ENCODE peak calls at places on chromosomes 12 and 14, in eight cellular contexts. H is pancreas, T is AG09309, D is astrocyte, E is tibial artery, L is OCI-LY7, M is upper lobe of right lung, Z is MCF 10A. F is an unnamed sample.

GRCh38 chr14:102088012-102088792 is 1.4 kb upstream of the HSP90AA1 start:
- DNase-seq in H (peak; percentile 33), T (no peak), D (no peak), E (peak; percentile 54), L (peak; percentile 65), M (peak; percentile 86), Z (no peak), F (peak; percentile 56)

GRCh38 chr14:72568296-72568992 is 325.5 kb downstream of the DPF3 start:
- DNase-seq in H (peak; percentile 20), T (no peak), D (no peak), E (no peak), L (no peak), M (no peak), Z (no peak), F (no peak)

GRCh38 chr12:6613776-6614512 is 6.8 kb upstream of the CHD4 start:
- DNase-seq in H (peak; percentile 91), T (peak; percentile 94), D (peak; percentile 94), E (peak; percentile 95), L (peak; percentile 42), M (peak; percentile 93), Z (peak; percentile 86), F (peak; percentile 70)

GRCh38 chr12:3496964-3497363 is 6.0 kb downstream of the PRMT8 start:
- DNase-seq in H (peak; percentile 70), T (no peak), D (no peak), E (no peak), L (peak; percentile 4), M (no peak), Z (peak; percentile 29), F (no peak)

GRCh38 chr12:82486524-82487235 is 128.4 kb downstream of the METTL25 start:
- DNase-seq in H (no peak), T (no peak), D (peak; percentile 47), E (no peak), L (no peak), M (no peak), Z (peak; percentile 50), F (no peak)

GRCh38 chr12:59166457-59166856 is 246.2 kb upstream of the LRIG3 start:
- DNase-seq in H (no peak), T (no peak), D (no peak), E (no peak), L (no peak), M (no peak), Z (no peak), F (no peak)

GRCh38 chr12:78871566-78871965 is 7.0 kb downstream of the SYT1 start:
- DNase-seq in H (no peak), T (no peak), D (no peak), E (no peak), L (no peak), M (no peak), Z (no peak), F (no peak)

GRCh38 chr14:71588028-71588427 is 344.2 kb upstream of the RGS6 start:
- DNase-seq in H (no peak), T (peak; percentile 41), D (peak; percentile 92), E (no peak), L (no peak), M (no peak), Z (no peak), F (no peak)

GRCh38 chr12:58966939-58967338 is 46.6 kb upstream of the LRIG3 start:
- DNase-seq in H (no peak), T (no peak), D (peak; percentile 10), E (no peak), L (no peak), M (no peak), Z (peak; percentile 5), F (no peak)

GRCh38 chr14:90674716-90675115 is 141.5 kb downstream of the TTC7B start:
- DNase-seq in H (no peak), T (no peak), D (no peak), E (no peak), L (no peak), M (no peak), Z (no peak), F (no peak)

GRCh38 chr14:96881713-96882112 is 84.5 kb downstream of the VRK1 start:
- DNase-seq in H (no peak), T (no peak), D (no peak), E (no peak), L (no peak), M (no peak), Z (no peak), F (no peak)

GRCh38 chr12:54958048-54958658 is 26.4 kb downstream of the TESPA1 start:
- DNase-seq in H (peak; percentile 24), T (peak; percentile 42), D (peak; percentile 38), E (no peak), L (peak; percentile 67), M (no peak), Z (peak; percentile 71), F (peak; percentile 40)

GRCh38 chr12:108315486-108316105 is 23.5 kb downstream of the CMKLR1 start:
- DNase-seq in H (no peak), T (no peak), D (no peak), E (no peak), L (no peak), M (peak; percentile 22), Z (no peak), F (no peak)

DNA sequence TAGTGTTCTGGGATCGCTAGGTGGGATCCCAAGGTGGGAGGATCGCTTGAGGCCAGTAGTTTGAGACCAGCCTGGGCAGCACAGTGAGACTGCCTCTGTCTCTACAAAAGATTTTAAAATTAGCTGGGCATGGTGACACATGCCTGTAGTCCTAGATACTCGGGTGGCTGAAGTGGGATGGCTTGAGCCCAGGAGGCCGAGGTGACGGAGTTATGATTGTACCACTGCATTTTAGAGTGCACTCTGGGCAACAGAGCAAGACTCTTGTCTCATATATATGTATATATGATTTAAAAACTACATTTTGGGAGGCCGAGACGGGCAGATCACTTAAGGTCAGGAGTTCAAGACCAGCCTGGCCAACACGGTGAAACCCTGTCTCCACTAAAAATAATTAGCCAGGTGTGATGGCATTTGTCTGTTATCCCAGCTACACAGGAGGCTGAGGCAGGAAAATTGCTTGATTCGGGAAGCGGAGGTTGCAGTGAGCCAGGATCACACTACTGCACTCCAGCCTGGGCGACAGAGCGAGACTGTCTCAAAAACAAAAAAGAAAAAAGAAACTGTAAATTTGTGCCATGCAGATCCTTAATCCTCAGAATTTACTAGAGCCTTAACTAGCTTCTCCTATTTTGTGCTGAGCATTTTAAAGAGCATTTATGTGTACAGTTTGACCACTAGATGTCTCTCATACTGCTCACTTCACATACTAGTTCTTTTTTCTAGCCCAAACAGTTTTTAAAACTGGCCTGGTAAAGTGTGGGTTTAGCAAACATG is 114.8 kb downstream of the MON2 start:
- DNase-seq in H (no peak), T (no peak), D (peak; percentile 51), E (no peak), L (peak; percentile 52), M (no peak), Z (peak; percentile 53), F (peak; percentile 48)
- TF ChIP-seq CTCF in H (peak; percentile 53), T (peak; percentile 60), D (peak; percentile 76), E (peak; percentile 77), L (peak; percentile 84), M (peak; percentile 65), Z (peak; percentile 49), F (peak; percentile 55)

DNA sequence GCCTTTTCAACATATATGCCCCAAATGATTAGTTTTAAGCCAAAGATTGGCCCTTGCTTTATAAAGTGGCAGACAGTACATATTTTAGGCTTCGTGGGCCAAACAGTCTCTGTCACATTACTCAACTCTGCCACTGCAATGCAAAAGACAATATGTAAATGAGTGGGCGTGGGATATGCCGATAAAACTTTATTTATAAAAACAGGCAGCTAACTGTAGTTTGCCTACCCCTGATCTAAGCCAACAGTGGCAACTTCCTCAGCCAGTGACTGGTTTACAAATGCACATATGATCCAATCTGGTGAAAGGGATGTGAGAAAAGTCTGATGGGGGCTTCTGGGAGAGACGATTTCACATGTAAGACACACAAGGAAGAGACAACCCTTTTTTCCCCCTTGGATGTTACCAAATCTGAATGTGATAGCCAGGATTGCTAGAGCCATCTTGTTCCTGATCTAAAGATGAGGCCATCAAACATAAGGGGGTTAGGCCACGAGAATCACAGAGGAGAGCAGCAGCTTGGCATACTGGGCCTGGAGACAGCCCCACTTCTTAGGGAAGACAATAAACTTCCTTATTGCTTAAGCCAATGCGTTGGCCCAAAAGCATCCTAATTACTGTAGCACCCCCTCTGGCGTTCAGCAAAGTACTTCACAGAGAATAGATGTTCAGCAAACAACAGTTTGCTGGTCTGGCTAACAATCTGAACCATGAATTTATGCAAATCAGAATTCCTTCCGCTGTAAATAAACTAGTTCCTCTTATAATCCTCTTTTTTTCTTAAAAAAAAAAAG is 75.2 kb upstream of the TMCC3 start:
- DNase-seq in H (no peak), T (peak; percentile 18), D (peak; percentile 20), E (peak; percentile 51), L (peak; percentile 59), M (no peak), Z (peak; percentile 70), F (no peak)
- TF ChIP-seq CTCF in H (no peak), T (peak; percentile 48), D (peak; percentile 41), E (peak; percentile 39), L (peak; percentile 71), M (peak; percentile 39), Z (peak; percentile 49), F (peak; percentile 36)

DNA sequence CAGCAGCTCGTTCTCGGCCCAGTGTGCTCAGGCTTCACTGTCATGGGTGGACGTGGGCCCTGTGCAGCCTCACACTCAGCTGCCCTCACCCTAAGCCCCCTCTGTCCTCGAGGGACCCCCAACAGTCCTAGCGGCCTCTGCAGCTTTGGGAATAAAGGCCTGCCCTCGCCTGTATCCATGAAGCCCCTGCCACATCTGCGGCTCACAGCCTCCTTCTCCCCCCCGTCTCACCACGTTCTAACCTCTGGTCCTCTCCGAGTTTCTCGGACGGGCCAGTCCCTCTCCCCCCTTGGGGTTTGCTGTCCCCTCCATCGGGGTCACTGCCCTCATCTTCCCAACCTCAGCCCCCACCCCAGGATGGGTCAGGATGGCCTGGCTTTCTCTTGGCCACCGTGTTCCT is 30.2 kb upstream of the GALNT9 start:
- DNase-seq in H (no peak), T (no peak), D (no peak), E (no peak), L (no peak), M (peak; percentile 31), Z (no peak), F (no peak)
- TF ChIP-seq CTCF in H (no peak), T (no peak), D (no peak), E (no peak), L (no peak), M (no peak), Z (no peak), F (no peak)

DNA sequence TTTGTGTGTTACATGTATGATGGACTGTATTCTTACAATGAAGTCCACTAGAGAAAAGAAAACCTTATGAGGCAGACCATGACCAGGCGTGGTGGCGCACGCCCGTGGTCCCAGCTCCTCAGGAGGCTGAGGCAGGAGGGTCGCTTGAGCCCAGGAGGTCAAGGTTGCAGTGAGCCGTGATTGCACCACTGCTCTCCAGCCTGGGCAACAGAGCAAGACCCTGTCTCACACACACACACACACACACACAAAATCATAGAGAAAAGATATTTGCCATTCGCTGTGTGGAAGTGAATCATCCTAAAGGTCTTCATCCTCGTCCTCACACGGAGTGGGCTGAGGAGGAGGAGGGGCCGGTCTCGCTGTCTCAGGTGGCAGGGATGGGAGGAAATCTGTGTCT is 32.3 kb downstream of the LRCOL1 start:
- DNase-seq in H (no peak), T (no peak), D (no peak), E (no peak), L (no peak), M (no peak), Z (no peak), F (no peak)
- TF ChIP-seq CTCF in H (no peak), T (no peak), D (no peak), E (no peak), L (no peak), M (no peak), Z (no peak), F (no peak)

GRCh38 chr12:53344487-53344823 is 8.3 kb upstream of the SP7 start:
- DNase-seq in H (no peak), T (no peak), D (no peak), E (no peak), L (no peak), M (no peak), Z (no peak), F (no peak)
- TF ChIP-seq CTCF in H (no peak), T (no peak), D (no peak), E (no peak), L (no peak), M (no peak), Z (no peak), F (no peak)

GRCh38 chr12:127496255-127496654 is 770.7 kb upstream of the TMEM132C start:
- DNase-seq in H (no peak), T (no peak), D (no peak), E (no peak), L (no peak), M (no peak), Z (no peak), F (no peak)
- TF ChIP-seq CTCF in H (no peak), T (peak; percentile 8), D (no peak), E (no peak), L (no peak), M (no peak), Z (no peak), F (no peak)

F was measured in GM10248.